ENCODE peak calls at places on chromosomes 1 and 21, in four cellular contexts. D is H54, A is posterior vena cava, K is anterior cingulate cortex. U is an unnamed sample.

GRCh38 chr1:171652234-171652822 is at the start of gene MYOC:
- DNase-seq in D (no peak), A (no peak), K (no peak), U (no peak)

GRCh38 chr1:2405588-2406295 is 6.6 kb downstream of the PEX10 start:
- DNase-seq in D (no peak), A (no peak), K (no peak), U (no peak)

GRCh38 chr1:67211589-67212563 is 45.6 kb downstream of the IL23R start:
- DNase-seq in D (no peak), A (no peak), K (no peak), U (peak; percentile 20)

GRCh38 chr21:23695449-23695848 is 1911.8 kb downstream of the MRPL39 start:
- DNase-seq in D (no peak), A (no peak), K (no peak), U (no peak)

GRCh38 chr21:45248893-45249381 is 38.8 kb downstream of the POFUT2 start:
- DNase-seq in D (peak; percentile 53), A (no peak), K (peak; percentile 22), U (no peak)

GRCh38 chr21:19508442-19508841 is 1104.9 kb upstream of the TMPRSS15 start:
- DNase-seq in D (no peak), A (no peak), K (no peak), U (no peak)

GRCh38 chr1:222334026-222334680 is 213.8 kb downstream of the HHIPL2 start:
- DNase-seq in D (peak; percentile 19), A (no peak), K (no peak), U (peak; percentile 10)

GRCh38 chr1:25863486-25864262 is 4.4 kb upstream of the AUNIP start:
- DNase-seq in D (no peak), A (no peak), K (no peak), U (no peak)

GRCh38 chr1:36705629-36706028 is 222.9 kb upstream of the CSF3R start:
- DNase-seq in D (no peak), A (no peak), K (no peak), U (no peak)

GRCh38 chr1:17617787-17618557 is 78.5 kb downstream of the ARHGEF10L start:
- DNase-seq in D (no peak), A (peak; percentile 90), K (no peak), U (no peak)

GRCh38 chr1:208178091-208178529 is 66.1 kb downstream of the PLXNA2 start:
- DNase-seq in D (no peak), A (no peak), K (no peak), U (no peak)

GRCh38 chr1:88801575-88802208 is 89.7 kb downstream of the GTF2B start:
- DNase-seq in D (no peak), A (no peak), K (no peak), U (peak; percentile 28)

GRCh38 chr21:15645830-15646229 is 84.0 kb upstream of the USP25 start:
- DNase-seq in D (no peak), A (no peak), K (no peak), U (no peak)

GRCh38 chr1:30033276-30034104 is 689.9 kb downstream of the MATN1 start:
- DNase-seq in D (no peak), A (no peak), K (no peak), U (no peak)

GRCh38 chr21:46325073-46325912 is 1.3 kb downstream of the PCNT start:
- DNase-seq in D (peak; percentile 64), A (no peak), K (peak; percentile 26), U (peak; percentile 58)

GRCh38 chr21:28781602-28782274 is 210.9 kb downstream of the LTN1 start:
- DNase-seq in D (peak; percentile 9), A (no peak), K (no peak), U (peak; percentile 22)

GRCh38 chr1:7613106-7613850 is 157.8 kb upstream of the VAMP3 start:
- DNase-seq in D (no peak), A (peak; percentile 58), K (no peak), U (no peak)

GRCh38 chr21:29080454-29080930 is 7.0 kb upstream of the CCT8 start:
- DNase-seq in D (no peak), A (peak; percentile 68), K (no peak), U (peak; percentile 77)

GRCh38 chr1:27068922-27069321 is 56.3 kb upstream of the TENT5B start:
- DNase-seq in D (no peak), A (no peak), K (no peak), U (no peak)

GRCh38 chr1:181906631-181907030 is 154.9 kb downstream of the ZNF648 start:
- DNase-seq in D (no peak), A (no peak), K (no peak), U (no peak)

GRCh38 chr1:239930646-239931262 is 160.9 kb upstream of the FMN2 start:
- DNase-seq in D (no peak), A (no peak), K (no peak), U (no peak)